ENCODE peak calls at places on chromosomes 3 and 15, in ten cellular contexts. I is PC-3; T is effector memory CD4-positive, alpha-beta T cell; L is A549; B is heart left ventricle; O is epithelial cell of proximal tubule; A is Karpas-422; F is upper lobe of right lung; Y is body of pancreas; D is lower lobe of right lung. N is an unnamed sample.

GRCh38 chr3:193014961-193015360 is 97.3 kb upstream of the MB21D2 start:
- DNase-seq in I (no peak), T (no peak), L (no peak), B (no peak), O (no peak), A (no peak), F (no peak), Y (no peak), D (no peak), N (no peak)

GRCh38 chr3:134020135-134020680 is 9.5 kb downstream of the SLCO2A1 start:
- DNase-seq in I (no peak), T (no peak), L (no peak), B (no peak), O (no peak), A (no peak), F (no peak), Y (no peak), D (no peak), N (no peak)

GRCh38 chr3:107969994-107970896 is 120.6 kb downstream of the CD47 start:
- DNase-seq in I (peak; percentile 90), T (no peak), L (peak; percentile 12), B (no peak), O (no peak), A (peak; percentile 61), F (no peak), Y (peak; percentile 52), D (no peak), N (no peak)

GRCh38 chr3:186871403-186871924 is 29.0 kb downstream of the ADIPOQ start:
- DNase-seq in I (no peak), T (no peak), L (no peak), B (no peak), O (no peak), A (no peak), F (no peak), Y (no peak), D (no peak), N (no peak)

GRCh38 chr3:192042116-192042515 is 581.2 kb downstream of the PYDC2 start:
- DNase-seq in I (no peak), T (no peak), L (no peak), B (no peak), O (no peak), A (peak; percentile 97), F (no peak), Y (no peak), D (no peak), N (peak; percentile 85)

GRCh38 chr15:91948001-91948608 is 94.6 kb downstream of the SLCO3A1 start:
- DNase-seq in I (peak; percentile 53), T (no peak), L (peak; percentile 55), B (peak; percentile 39), O (peak; percentile 63), A (no peak), F (no peak), Y (peak; percentile 47), D (no peak), N (no peak)

GRCh38 chr3:152026033-152026556 is 152.7 kb downstream of the SUCNR1 start:
- DNase-seq in I (peak; percentile 96), T (no peak), L (peak; percentile 87), B (no peak), O (no peak), A (no peak), F (no peak), Y (no peak), D (no peak), N (peak; percentile 23)

GRCh38 chr15:29670266-29670665 is 152.0 kb downstream of the TJP1 start:
- DNase-seq in I (peak; percentile 48), T (no peak), L (peak; percentile 45), B (no peak), O (no peak), A (no peak), F (no peak), Y (no peak), D (no peak), N (no peak)

GRCh38 chr3:98977520-98977919 is 76.0 kb upstream of the DCBLD2 start:
- DNase-seq in I (peak; percentile 99), T (no peak), L (peak; percentile 89), B (no peak), O (peak; percentile 98), A (no peak), F (no peak), Y (no peak), D (no peak), N (peak; percentile 24)

GRCh38 chr15:64089553-64090280 is 3.9 kb downstream of the CIAO2A start:
- DNase-seq in I (no peak), T (no peak), L (no peak), B (no peak), O (no peak), A (no peak), F (no peak), Y (no peak), D (no peak), N (peak; percentile 79)
- H3K4me3 ChIP-seq in I (no peak overlapping the region), T (no peak overlapping the region), L (no peak overlapping the region), B (no peak overlapping the region), O (no peak overlapping the region), A (no peak overlapping the region), F (no peak overlapping the region), Y (no peak overlapping the region), D (no peak overlapping the region), N (peak overlapping the region; percentile 49)

DNA sequence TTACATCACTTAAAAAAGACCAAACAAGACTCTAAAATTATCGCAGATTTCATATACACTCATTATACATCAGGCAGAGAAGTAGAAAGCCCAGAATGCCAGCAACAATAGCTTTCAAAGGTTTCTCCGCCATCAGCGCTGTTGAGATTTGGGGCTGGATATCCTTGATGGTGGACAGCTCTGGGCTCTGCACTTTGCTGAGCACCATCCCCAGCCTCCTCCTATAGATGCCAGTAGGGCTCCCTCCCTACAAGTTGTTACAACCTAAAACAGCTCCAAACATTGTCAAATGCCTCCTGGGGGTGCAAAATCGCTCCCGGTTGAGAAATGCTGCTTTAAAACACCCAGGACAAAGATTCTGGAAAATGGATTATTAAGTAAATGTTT is 73.5 kb downstream of the ATP10A start:
- DNase-seq in I (no peak), T (no peak), L (no peak), B (no peak), O (no peak), A (no peak), F (no peak), Y (no peak), D (no peak), N (no peak)
- H3K4me3 ChIP-seq in I (no peak overlapping the region), T (no peak overlapping the region), L (no peak overlapping the region), B (no peak overlapping the region), O (no peak overlapping the region), A (no peak overlapping the region), F (no peak overlapping the region), Y (no peak overlapping the region), D (no peak overlapping the region), N (no peak overlapping the region)

GRCh38 chr15:99250001-99250400 is 620 bp upstream of the TTC23 start:
- DNase-seq in I (no peak), T (no peak), L (no peak), B (no peak), O (no peak), A (peak; percentile 61), F (no peak), Y (no peak), D (no peak), N (no peak)

GRCh38 chr15:99253381-99254090 is 2.3 kb downstream of the LRRC28 start:
- DNase-seq in I (peak; percentile 79), T (no peak), L (no peak), B (no peak), O (no peak), A (peak; percentile 45), F (no peak), Y (no peak), D (no peak), N (no peak)

GRCh38 chr15:99250494-99251435 is 516 bp upstream of the LRRC28 start:
- DNase-seq in I (peak; percentile 99), T (peak; percentile 87), L (peak; percentile 99), B (peak; percentile 99), O (peak; percentile 86), A (peak; percentile 100), F (peak; percentile 98), Y (peak; percentile 99), D (peak; percentile 98), N (peak; percentile 99)

GRCh38 chr15:99251436-99251821 is at the start of gene LRRC28:
- DNase-seq in I (no peak), T (no peak), L (no peak), B (no peak), O (no peak), A (no peak), F (no peak), Y (no peak), D (no peak), N (no peak)

DNA sequence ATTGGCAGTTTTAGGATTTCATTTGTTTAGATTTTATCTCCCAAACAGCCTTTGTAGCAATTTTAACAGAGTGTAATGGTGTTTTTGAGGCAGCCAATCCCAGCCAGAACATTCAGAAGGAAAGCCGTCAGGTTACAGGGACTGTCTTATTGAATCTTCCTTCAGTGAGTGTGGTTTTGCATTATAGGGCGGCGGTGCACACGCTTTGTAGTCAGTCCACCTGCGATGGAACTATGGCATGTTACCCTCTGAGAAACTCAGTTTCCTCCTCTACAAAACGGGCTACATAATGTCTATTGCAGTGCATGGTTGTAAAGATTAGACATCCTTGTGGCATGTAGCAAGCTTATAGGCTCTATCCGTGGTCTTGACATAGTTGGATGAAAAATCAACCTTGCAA is 1.0 kb downstream of the LRRC28 start:
- DNase-seq in I (no peak), T (no peak), L (no peak), B (no peak), O (no peak), A (peak; percentile 65), F (no peak), Y (no peak), D (no peak), N (peak; percentile 10)
- H3K4me3 ChIP-seq in I (peak overlapping the region; percentile 93), T (peak overlapping the region; percentile 87), L (peak overlapping the region; percentile 76), B (peak overlapping the region; percentile 79), O (peak overlapping the region; percentile 79), A (peak overlapping the region; percentile 93), F (peak overlapping the region; percentile 85), Y (no peak overlapping the region), D (peak overlapping the region; percentile 82), N (peak overlapping the region; percentile 83)

GRCh38 chr15:86433983-86434382 is 354.3 kb downstream of the AGBL1 start:
- DNase-seq in I (no peak), T (no peak), L (no peak), B (no peak), O (no peak), A (no peak), F (no peak), Y (no peak), D (no peak), N (no peak)
- H3K4me3 ChIP-seq in I (no peak overlapping the region), T (no peak overlapping the region), L (no peak overlapping the region), B (no peak overlapping the region), O (no peak overlapping the region), A (no peak overlapping the region), F (no peak overlapping the region), Y (no peak overlapping the region), D (no peak overlapping the region), N (no peak overlapping the region)